ENCODE peak calls at places on chromosomes 7 and 10, in six cellular contexts. B is osteocyte; J is spleen; W is EL; K is H54; D is natural killer cell treated with Interleukin-12 subunit alpha and Interleukin-12 subunit beta and Interleukin-15 and Interleukin-18, amount 100 ng/mL, for 72 hours. A is an unnamed sample.

GRCh38 chr7:80393786-80394185 is 118.1 kb downstream of the GNAT3 start:
- DNase-seq in W (no peak), D (no peak), J (no peak), B (no peak), K (no peak), A (no peak)

GRCh38 chr7:152093717-152094116 is 68.2 kb downstream of the GALNT11 start:
- DNase-seq in W (no peak), D (no peak), J (no peak), B (no peak), K (no peak), A (no peak)

GRCh38 chr10:103833731-103834365 is 21.5 kb downstream of the SH3PXD2A start:
- DNase-seq in B (no peak), D (no peak), J (peak), K (no peak), W (no peak), A (peak)

GRCh38 chr7:47743898-47744612 is 162.1 kb upstream of the TNS3 start:
- DNase-seq in D (no peak), W (no peak), K (no peak), J (peak), B (peak), A (no peak)

GRCh38 chr10:112973805-112974204 is 23.8 kb downstream of the TCF7L2 start:
- DNase-seq in J (no peak), W (no peak), B (no peak), K (no peak), D (no peak), A (no peak)

GRCh38 chr10:79941585-79942210 is 7.2 kb downstream of the SFTPD start:
- DNase-seq in W (no peak), B (peak), J (no peak), K (no peak), D (no peak), A (no peak)

GRCh38 chr10:62394556-62395018 is 20.4 kb downstream of the ZNF365 start:
- DNase-seq in D (no peak), W (no peak), K (no peak), B (no peak), J (no peak), A (peak)

GRCh38 chr10:34333513-34333912 is 481.6 kb downstream of the PARD3 start:
- DNase-seq in D (no peak), W (peak), K (no peak), B (no peak), J (no peak), A (peak)

GRCh38 chr7:20835111-20835750 is 48.5 kb upstream of the SP8 start:
- DNase-seq in W (no peak), D (no peak), K (no peak), J (no peak), B (no peak), A (no peak)

GRCh38 chr10:50874723-50875122 is 10.7 kb downstream of the A1CF start:
- DNase-seq in D (no peak), W (no peak), B (no peak), J (no peak), K (no peak), A (peak)

GRCh38 chr7:2409745-2410414 is 6.5 kb downstream of the CHST12 start:
- DNase-seq in J (no peak), W (no peak), D (no peak), B (no peak), K (no peak), A (no peak)

GRCh38 chr10:114930320-114930719 is 7.7 kb upstream of the TRUB1 start:
- DNase-seq in J (no peak), K (no peak), W (peak), D (no peak), B (no peak), A (no peak)

GRCh38 chr10:43409385-43410109 is 561 bp upstream of the HNRNPF start:
- DNase-seq in J (peak), D (peak), K (no peak), W (peak), B (no peak), A (peak)

GRCh38 chr7:81684513-81685262 is 85.2 kb downstream of the HGF start:
- DNase-seq in W (peak), J (peak), K (peak), B (peak), D (no peak), A (peak)

GRCh38 chr7:10780400-10780747 is 193.3 kb upstream of the PHF14 start:
- DNase-seq in D (no peak), W (no peak), B (no peak), J (peak), K (no peak), A (no peak)

GRCh38 chr7:47103498-47104205 is 478.3 kb downstream of the TNS3 start:
- DNase-seq in B (no peak), K (no peak), J (no peak), D (no peak), W (no peak), A (no peak)

GRCh38 chr7:116588225-116588624 is 63.4 kb downstream of the CAV1 start:
- DNase-seq in J (peak), K (no peak), W (peak), B (no peak), D (peak), A (peak)

GRCh38 chr7:133300811-133301210 is 47.9 kb downstream of the EXOC4 start:
- DNase-seq in W (no peak), B (no peak), J (no peak), K (no peak), D (no peak), A (no peak)

GRCh38 chr7:101134399-101134980 is 7.6 kb downstream of the SERPINE1 start:
- DNase-seq in B (no peak), W (peak), K (no peak), D (no peak), J (no peak), A (peak)

GRCh38 chr7:22156205-22156604 is 200.7 kb downstream of the RAPGEF5 start:
- DNase-seq in K (peak), B (no peak), J (no peak), D (no peak), W (peak), A (peak)

A was measured in PC-3.